ENCODE peak calls at places on chromosomes 6 and 20, in seven cellular contexts. S is WTC11, P is upper lobe of right lung, H is heart right ventricle, J is fibroblast of lung, F is left ventricle myocardium inferior, B is choroid plexus epithelial cell. M is an unnamed sample.

GRCh38 chr6:95091823-95092436 is 485.4 kb upstream of the MANEA start:
- DNase-seq in J (peak; percentile 58), F (no peak), S (no peak), P (no peak), H (no peak), B (peak; percentile 87), M (no peak)

GRCh38 chr20:2742934-2743559 is 50.5 kb downstream of the EBF4 start:
- DNase-seq in J (peak; percentile 39), F (no peak), S (peak; percentile 82), B (peak; percentile 73), P (peak; percentile 77), H (peak; percentile 39), M (peak; percentile 77)

GRCh38 chr6:134317471-134318131 is at the start of gene SGK1:
- DNase-seq in J (peak; percentile 47), S (peak; percentile 62), P (no peak), H (peak; percentile 24), F (no peak), B (peak; percentile 70), M (peak; percentile 30)

GRCh38 chr6:168157272-168158007 is 78.4 kb upstream of the FRMD1 start:
- DNase-seq in H (no peak), P (no peak), B (peak; percentile 81), F (no peak), S (no peak), J (peak; percentile 89), M (no peak)

GRCh38 chr20:3732327-3733118 is at the start of gene HSPA12B:
- DNase-seq in F (no peak), J (no peak), H (no peak), P (peak; percentile 62), B (no peak), S (peak; percentile 51), M (no peak)

GRCh38 chr6:168370310-168370991 is 50.9 kb upstream of the DACT2 start:
- DNase-seq in P (peak; percentile 84), J (no peak), B (peak; percentile 41), S (peak; percentile 89), H (peak; percentile 65), F (peak; percentile 77), M (peak; percentile 75)

GRCh38 chr6:130354322-130354721 is 11.5 kb upstream of the TMEM200A start:
- DNase-seq in P (no peak), F (no peak), S (no peak), J (no peak), H (no peak), B (no peak), M (no peak)

GRCh38 chr6:35206346-35206745 is 7.4 kb upstream of the SCUBE3 start:
- DNase-seq in H (no peak), B (no peak), F (no peak), S (no peak), J (no peak), P (no peak), M (no peak)

GRCh38 chr6:136282906-136283305 is 6.7 kb downstream of the BCLAF1 start:
- DNase-seq in H (no peak), P (no peak), S (no peak), J (no peak), B (no peak), F (no peak), M (no peak)

GRCh38 chr6:227074-227782 is 65.1 kb upstream of the DUSP22 start:
- DNase-seq in S (no peak), J (no peak), F (no peak), P (peak; percentile 60), H (no peak), B (peak; percentile 52), M (peak; percentile 61)
- TF ChIP-seq CTCF in S (no peak), J (no peak), F (peak; percentile 27), P (peak; percentile 7), H (no peak), B (peak; percentile 35), M (no peak)

DNA sequence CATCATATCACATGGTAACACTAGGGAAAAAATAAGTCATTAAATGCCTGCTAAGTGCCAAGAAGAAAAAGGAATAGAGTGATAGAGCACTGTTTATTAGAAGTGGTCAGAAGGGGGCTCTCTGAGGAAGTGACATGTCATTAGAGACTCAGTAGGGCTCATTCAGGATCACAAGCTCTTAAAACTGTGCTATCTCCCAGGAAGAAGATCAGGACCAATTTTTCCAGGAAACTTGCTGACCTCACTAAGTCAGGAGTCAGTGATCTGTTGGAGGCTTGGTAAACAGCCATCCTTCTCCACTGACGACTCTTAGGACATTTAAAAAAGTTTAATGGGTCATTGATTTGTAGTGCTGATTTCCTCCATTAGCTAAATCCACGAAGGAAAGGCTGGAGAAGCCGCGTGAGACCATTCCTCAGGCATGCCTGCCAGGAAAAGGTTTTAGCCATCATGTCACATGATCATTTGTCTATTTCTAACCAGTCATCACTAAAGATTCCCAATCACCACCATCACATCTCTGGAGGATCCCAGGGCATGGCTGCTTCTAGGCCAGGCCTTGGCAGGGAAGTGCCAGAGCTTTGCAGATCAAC is 5.9 kb upstream of the PTPN1 start:
- DNase-seq in P (no peak), H (no peak), S (no peak), B (no peak), J (no peak), F (no peak), M (no peak)
- TF ChIP-seq CTCF in P (peak; percentile 10), H (no peak), S (no peak), B (peak; percentile 28), J (no peak), F (peak; percentile 41), M (peak; percentile 29)

GRCh38 chr6:78836610-78837009 is 30.7 kb upstream of the IRAK1BP1 start:
- DNase-seq in J (no peak), H (no peak), F (no peak), P (no peak), B (no peak), S (no peak), M (no peak)

GRCh38 chr6:78832091-78832808 is 35.1 kb upstream of the IRAK1BP1 start:
- DNase-seq in J (peak; percentile 84), F (no peak), P (no peak), S (no peak), H (no peak), B (peak; percentile 47), M (no peak)

GRCh38 chr6:78831492-78831891 is 35.9 kb upstream of the IRAK1BP1 start:
- DNase-seq in J (peak; percentile 92), H (peak; percentile 7), S (no peak), B (peak; percentile 74), F (no peak), P (no peak), M (no peak)

GRCh38 chr6:78830810-78831209 is 36.5 kb upstream of the IRAK1BP1 start:
- DNase-seq in S (no peak), P (no peak), B (no peak), F (no peak), H (no peak), J (no peak), M (no peak)

GRCh38 chr6:78835817-78836216 is 31.5 kb upstream of the IRAK1BP1 start:
- DNase-seq in F (no peak), J (no peak), S (no peak), H (no peak), B (peak; percentile 29), P (no peak), M (no peak)
- TF ChIP-seq CTCF in F (peak; percentile 37), J (no peak), S (no peak), H (no peak), B (peak; percentile 20), P (peak; percentile 17), M (no peak)

DNA sequence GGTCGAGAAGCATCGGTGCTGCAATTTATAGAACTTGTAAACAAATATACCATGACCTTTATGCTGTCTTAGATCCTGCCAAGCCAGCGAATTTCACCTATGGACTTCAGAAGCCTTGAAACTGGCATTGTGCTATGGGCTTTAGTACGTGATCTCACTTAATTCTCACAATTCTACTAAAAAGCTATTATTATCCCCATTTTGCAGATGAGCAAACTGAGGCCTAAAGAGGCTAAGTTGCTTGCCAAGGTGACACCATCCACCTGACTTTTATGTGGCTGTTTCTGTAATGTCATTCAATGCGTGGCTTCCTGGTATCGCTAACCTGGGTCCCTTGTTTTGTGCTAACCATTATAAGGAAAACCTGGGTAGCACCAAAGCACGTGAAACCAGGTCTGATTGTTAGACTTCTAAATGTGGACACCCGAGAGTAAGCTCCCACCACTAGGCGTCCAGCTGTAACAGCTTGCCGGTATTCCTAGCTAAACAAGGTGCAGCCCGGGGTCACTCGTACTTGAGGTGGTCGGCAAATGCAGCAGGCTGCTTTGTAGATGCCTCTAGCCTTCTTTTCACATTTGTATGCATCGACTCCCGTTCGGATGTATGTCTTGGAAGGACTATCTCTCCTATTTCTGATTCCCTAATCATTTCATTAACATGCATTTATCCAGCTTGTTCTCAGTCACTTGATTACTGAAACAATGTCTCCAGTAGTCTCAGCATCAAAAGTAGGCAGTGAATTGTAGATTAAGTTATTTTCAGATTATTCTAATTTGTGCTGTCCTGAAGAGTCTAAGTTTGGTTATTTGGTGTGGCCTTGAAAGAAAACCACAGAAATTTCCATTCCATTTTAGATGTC is 1.1 kb downstream of the SYNJ2 start:
- DNase-seq in H (no peak), J (peak; percentile 70), P (peak; percentile 22), S (no peak), B (peak; percentile 70), F (no peak), M (peak; percentile 23)
- TF ChIP-seq CTCF in H (no peak), J (peak; percentile 41), P (no peak), S (no peak), B (peak; percentile 75), F (peak; percentile 26), M (no peak)

GRCh38 chr6:7086488-7086887 is 21.3 kb upstream of the RREB1 start:
- DNase-seq in F (peak; percentile 30), B (peak; percentile 31), P (peak; percentile 75), S (no peak), J (peak; percentile 29), H (peak; percentile 22), M (peak; percentile 69)
- TF ChIP-seq CTCF in F (no peak), B (no peak), P (no peak), S (no peak), J (no peak), H (no peak), M (no peak)

GRCh38 chr20:49028684-49029083 is 17.4 kb upstream of the CSE1L start:
- DNase-seq in F (no peak), J (peak; percentile 33), H (no peak), P (no peak), B (peak; percentile 76), S (no peak), M (no peak)

GRCh38 chr20:49029203-49029602 is 16.9 kb upstream of the CSE1L start:
- DNase-seq in S (no peak), P (no peak), J (peak; percentile 74), H (no peak), B (no peak), F (no peak), M (no peak)

DNA sequence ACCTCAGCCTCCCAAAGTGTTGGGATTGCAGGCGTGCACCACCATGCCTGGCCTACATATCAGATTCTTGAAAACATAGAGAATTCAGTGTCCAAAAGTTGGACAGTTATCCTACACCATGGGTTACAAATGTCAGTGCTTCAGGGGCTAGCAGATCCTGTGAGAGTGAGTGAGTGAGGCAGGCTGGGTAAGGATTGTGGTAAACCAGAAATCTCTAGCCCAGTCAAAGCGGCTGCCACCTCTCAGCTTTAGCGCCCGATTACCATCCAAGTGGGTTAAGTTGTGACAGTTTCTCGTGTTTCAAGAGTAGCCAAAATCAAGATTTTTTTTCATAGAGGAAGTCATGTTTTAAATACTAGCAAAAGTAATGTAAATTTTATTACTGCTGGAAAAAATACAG is 21.9 kb upstream of the CSE1L start:
- DNase-seq in F (no peak), H (no peak), S (no peak), P (no peak), J (no peak), B (no peak), M (no peak)
- TF ChIP-seq CTCF in F (no peak), H (no peak), S (no peak), P (no peak), J (no peak), B (no peak), M (no peak)